ENCODE peak calls at places on chromosomes 11 and 22, in eight cellular contexts. One of them, this sample, is unnamed.

GRCh38 chr11:101470414-101470813 is 113.4 kb downstream of the TRPC6 start:
- DNase-seq in tibial artery: no peak
- DNase-seq in fibroblast of lung: peak
- DNase-seq in ovary: no peak
- DNase-seq in IMR-90: peak
- DNase-seq in kidney: no peak
- DNase-seq in cardiac muscle cell: no peak
- DNase-seq in tibial nerve: no peak
- DNase-seq in this sample: peak

GRCh38 chr22:39244073-39244495 is 698 bp downstream of the PDGFB start:
- DNase-seq in cardiac muscle cell: no peak
- DNase-seq in fibroblast of lung: no peak
- DNase-seq in IMR-90: no peak
- DNase-seq in tibial artery: no peak
- DNase-seq in ovary: no peak
- DNase-seq in kidney: no peak
- DNase-seq in tibial nerve: no peak
- DNase-seq in this sample: no peak

GRCh38 chr11:123841189-123841588 is 35.0 kb upstream of the OR6M1 start:
- DNase-seq in tibial artery: no peak
- DNase-seq in tibial nerve: no peak
- DNase-seq in IMR-90: no peak
- DNase-seq in cardiac muscle cell: peak
- DNase-seq in kidney: no peak
- DNase-seq in ovary: no peak
- DNase-seq in fibroblast of lung: no peak
- DNase-seq in this sample: no peak

GRCh38 chr22:20264614-20265452 is 3.3 kb downstream of the RTN4R start:
- DNase-seq in kidney: no peak
- DNase-seq in fibroblast of lung: no peak
- DNase-seq in cardiac muscle cell: no peak
- DNase-seq in ovary: no peak
- DNase-seq in tibial artery: no peak
- DNase-seq in tibial nerve: no peak
- DNase-seq in IMR-90: no peak
- DNase-seq in this sample: no peak

GRCh38 chr11:109000531-109000930 is 335.7 kb downstream of the DDX10 start:
- DNase-seq in cardiac muscle cell: no peak
- DNase-seq in tibial artery: no peak
- DNase-seq in tibial nerve: no peak
- DNase-seq in IMR-90: no peak
- DNase-seq in kidney: no peak
- DNase-seq in fibroblast of lung: no peak
- DNase-seq in ovary: no peak
- DNase-seq in this sample: no peak

GRCh38 chr22:38766076-38766777 is 10.4 kb upstream of the SUN2 start:
- DNase-seq in tibial nerve: peak
- DNase-seq in cardiac muscle cell: peak
- DNase-seq in tibial artery: no peak
- DNase-seq in IMR-90: peak
- DNase-seq in fibroblast of lung: peak
- DNase-seq in kidney: no peak
- DNase-seq in ovary: peak
- DNase-seq in this sample: peak

GRCh38 chr11:46427364-46427763 is 35.8 kb upstream of the CHRM4 start:
- DNase-seq in cardiac muscle cell: no peak
- DNase-seq in ovary: no peak
- DNase-seq in tibial nerve: no peak
- DNase-seq in fibroblast of lung: no peak
- DNase-seq in kidney: no peak
- DNase-seq in tibial artery: no peak
- DNase-seq in IMR-90: peak
- DNase-seq in this sample: no peak

GRCh38 chr11:61072316-61073109 is 29.8 kb upstream of the CD5 start:
- DNase-seq in tibial nerve: no peak
- DNase-seq in ovary: peak
- DNase-seq in fibroblast of lung: no peak
- DNase-seq in cardiac muscle cell: no peak
- DNase-seq in kidney: peak
- DNase-seq in IMR-90: no peak
- DNase-seq in tibial artery: no peak
- DNase-seq in this sample: no peak

GRCh38 chr22:25509391-25509791 is 55.1 kb upstream of the GRK3 start:
- DNase-seq in cardiac muscle cell: no peak
- DNase-seq in tibial artery: no peak
- DNase-seq in kidney: no peak
- DNase-seq in fibroblast of lung: peak
- DNase-seq in tibial nerve: no peak
- DNase-seq in IMR-90: peak
- DNase-seq in ovary: no peak
- DNase-seq in this sample: peak

GRCh38 chr11:20055312-20055711 is 105.0 kb downstream of the DBX1 start:
- DNase-seq in IMR-90: no peak
- DNase-seq in ovary: no peak
- DNase-seq in tibial artery: no peak
- DNase-seq in kidney: no peak
- DNase-seq in fibroblast of lung: no peak
- DNase-seq in tibial nerve: no peak
- DNase-seq in cardiac muscle cell: no peak
- DNase-seq in this sample: no peak

GRCh38 chr22:29049655-29050263 is 11.9 kb downstream of the C22orf31 start:
- DNase-seq in tibial artery: no peak
- DNase-seq in kidney: no peak
- DNase-seq in IMR-90: no peak
- DNase-seq in tibial nerve: no peak
- DNase-seq in cardiac muscle cell: no peak
- DNase-seq in ovary: no peak
- DNase-seq in fibroblast of lung: no peak
- DNase-seq in this sample: no peak

GRCh38 chr22:19913337-19913936 is 28.1 kb upstream of the COMT start:
- DNase-seq in cardiac muscle cell: no peak
- DNase-seq in tibial nerve: no peak
- DNase-seq in kidney: no peak
- DNase-seq in IMR-90: no peak
- DNase-seq in tibial artery: no peak
- DNase-seq in ovary: no peak
- DNase-seq in fibroblast of lung: no peak
- DNase-seq in this sample: no peak

GRCh38 chr11:35618497-35619029 is 303 bp downstream of the FJX1 start:
- DNase-seq in tibial artery: no peak
- DNase-seq in tibial nerve: no peak
- DNase-seq in cardiac muscle cell: peak
- DNase-seq in kidney: no peak
- DNase-seq in fibroblast of lung: peak
- DNase-seq in IMR-90: peak
- DNase-seq in ovary: no peak
- DNase-seq in this sample: peak

GRCh38 chr11:92376146-92376599 is 151.6 kb downstream of the FAT3 start:
- DNase-seq in tibial artery: no peak
- DNase-seq in fibroblast of lung: peak
- DNase-seq in cardiac muscle cell: peak
- DNase-seq in IMR-90: peak
- DNase-seq in ovary: no peak
- DNase-seq in kidney: no peak
- DNase-seq in tibial nerve: no peak
- DNase-seq in this sample: peak

GRCh38 chr11:117143390-117143789 is 697 bp upstream of the PAFAH1B2 start:
- DNase-seq in IMR-90: peak
- DNase-seq in kidney: no peak
- DNase-seq in ovary: peak
- DNase-seq in cardiac muscle cell: peak
- DNase-seq in tibial nerve: no peak
- DNase-seq in fibroblast of lung: peak
- DNase-seq in tibial artery: peak
- DNase-seq in this sample: peak

GRCh38 chr11:110434952-110435779 is 5.4 kb downstream of the FDX1 start:
- DNase-seq in IMR-90: no peak
- DNase-seq in tibial nerve: no peak
- DNase-seq in kidney: no peak
- DNase-seq in tibial artery: no peak
- DNase-seq in cardiac muscle cell: no peak
- DNase-seq in fibroblast of lung: peak
- DNase-seq in ovary: no peak
- DNase-seq in this sample: no peak

GRCh38 chr22:23239429-23239828 is 59.1 kb downstream of the BCR start:
- DNase-seq in tibial artery: no peak
- DNase-seq in ovary: no peak
- DNase-seq in cardiac muscle cell: no peak
- DNase-seq in tibial nerve: no peak
- DNase-seq in IMR-90: no peak
- DNase-seq in fibroblast of lung: no peak
- DNase-seq in kidney: no peak
- DNase-seq in this sample: no peak

GRCh38 chr11:113446112-113446511 is 29.1 kb downstream of the DRD2 start:
- DNase-seq in tibial artery: no peak
- DNase-seq in ovary: no peak
- DNase-seq in kidney: no peak
- DNase-seq in fibroblast of lung: no peak
- DNase-seq in cardiac muscle cell: peak
- DNase-seq in IMR-90: no peak
- DNase-seq in tibial nerve: no peak
- DNase-seq in this sample: peak

GRCh38 chr11:93817426-93818348 is 32.7 kb downstream of the VSTM5 start:
- DNase-seq in kidney: no peak
- DNase-seq in cardiac muscle cell: no peak
- DNase-seq in IMR-90: no peak
- DNase-seq in tibial nerve: no peak
- DNase-seq in tibial artery: no peak
- DNase-seq in fibroblast of lung: no peak
- DNase-seq in ovary: no peak
- DNase-seq in this sample: peak

GRCh38 chr11:2701230-2701629 is 1.4 kb upstream of the KCNQ1OT1 start:
- DNase-seq in tibial artery: no peak
- DNase-seq in ovary: peak
- DNase-seq in kidney: peak
- DNase-seq in cardiac muscle cell: no peak
- DNase-seq in tibial nerve: no peak
- DNase-seq in fibroblast of lung: no peak
- DNase-seq in IMR-90: no peak
- DNase-seq in this sample: no peak

GRCh38 chr11:77175021-77175842 is 47.2 kb downstream of the MYO7A start:
- DNase-seq in kidney: peak
- DNase-seq in tibial artery: peak
- DNase-seq in tibial nerve: no peak
- DNase-seq in fibroblast of lung: no peak
- DNase-seq in cardiac muscle cell: no peak
- DNase-seq in ovary: no peak
- DNase-seq in IMR-90: no peak
- DNase-seq in this sample: no peak

GRCh38 chr22:42893366-42894150 is 36.5 kb upstream of the ARFGAP3 start:
- DNase-seq in tibial artery: no peak
- DNase-seq in ovary: no peak
- DNase-seq in IMR-90: no peak
- DNase-seq in fibroblast of lung: no peak
- DNase-seq in kidney: no peak
- DNase-seq in tibial nerve: no peak
- DNase-seq in cardiac muscle cell: no peak
- DNase-seq in this sample: no peak

GRCh38 chr22:17706451-17706900 is 67.8 kb downstream of the BID start:
- DNase-seq in kidney: no peak
- DNase-seq in fibroblast of lung: peak
- DNase-seq in cardiac muscle cell: peak
- DNase-seq in ovary: no peak
- DNase-seq in tibial artery: peak
- DNase-seq in tibial nerve: peak
- DNase-seq in IMR-90: peak
- DNase-seq in this sample: peak

GRCh38 chr11:125445731-125446130 is 50.3 kb downstream of the FEZ1 start:
- DNase-seq in fibroblast of lung: no peak
- DNase-seq in ovary: no peak
- DNase-seq in tibial artery: no peak
- DNase-seq in IMR-90: no peak
- DNase-seq in cardiac muscle cell: no peak
- DNase-seq in tibial nerve: no peak
- DNase-seq in kidney: no peak
- DNase-seq in this sample: no peak

GRCh38 chr22:33101550-33101949 is 43.4 kb upstream of the SYN3 start:
- DNase-seq in cardiac muscle cell: no peak
- DNase-seq in kidney: no peak
- DNase-seq in tibial nerve: no peak
- DNase-seq in fibroblast of lung: no peak
- DNase-seq in tibial artery: no peak
- DNase-seq in IMR-90: no peak
- DNase-seq in ovary: no peak
- DNase-seq in this sample: no peak

GRCh38 chr22:23696326-23696851 is 5.6 kb downstream of the RGL4 start:
- DNase-seq in fibroblast of lung: no peak
- DNase-seq in kidney: no peak
- DNase-seq in cardiac muscle cell: peak
- DNase-seq in ovary: peak
- DNase-seq in IMR-90: peak
- DNase-seq in tibial nerve: no peak
- DNase-seq in tibial artery: no peak
- DNase-seq in this sample: no peak

GRCh38 chr11:129973068-129973467 is 29.6 kb downstream of the PRDM10 start:
- DNase-seq in tibial nerve: no peak
- DNase-seq in IMR-90: no peak
- DNase-seq in ovary: no peak
- DNase-seq in cardiac muscle cell: no peak
- DNase-seq in kidney: no peak
- DNase-seq in tibial artery: no peak
- DNase-seq in fibroblast of lung: no peak
- DNase-seq in this sample: no peak

GRCh38 chr11:10906521-10906920 is 48.7 kb upstream of the ZBED5 start:
- DNase-seq in tibial artery: no peak
- DNase-seq in IMR-90: peak
- DNase-seq in tibial nerve: no peak
- DNase-seq in kidney: no peak
- DNase-seq in cardiac muscle cell: no peak
- DNase-seq in fibroblast of lung: peak
- DNase-seq in ovary: no peak
- DNase-seq in this sample: peak
- TF ChIP-seq CTCF in tibial artery: no peak
- TF ChIP-seq CTCF in IMR-90: no peak
- TF ChIP-seq CTCF in tibial nerve: no peak
- TF ChIP-seq CTCF in kidney: no peak
- TF ChIP-seq CTCF in cardiac muscle cell: peak
- TF ChIP-seq CTCF in fibroblast of lung: no peak
- TF ChIP-seq CTCF in ovary: no peak
- TF ChIP-seq CTCF in this sample: peak

GRCh38 chr11:724733-725386 is 18.8 kb downstream of the EPS8L2 start:
- DNase-seq in tibial artery: no peak
- DNase-seq in ovary: no peak
- DNase-seq in kidney: peak
- DNase-seq in cardiac muscle cell: no peak
- DNase-seq in IMR-90: no peak
- DNase-seq in fibroblast of lung: no peak
- DNase-seq in tibial nerve: no peak
- DNase-seq in this sample: no peak
- H3K4me3 ChIP-seq in tibial artery: no peak
- H3K4me3 ChIP-seq in ovary: no peak
- H3K4me3 ChIP-seq in kidney: no peak
- H3K4me3 ChIP-seq in cardiac muscle cell: no peak
- H3K4me3 ChIP-seq in IMR-90: no peak
- H3K4me3 ChIP-seq in fibroblast of lung: no peak
- H3K4me3 ChIP-seq in tibial nerve: no peak
- H3K4me3 ChIP-seq in this sample: no peak

GRCh38 chr11:62791501-62792192 is at the start of gene TMEM223:
- DNase-seq in fibroblast of lung: peak
- DNase-seq in kidney: peak
- DNase-seq in tibial nerve: peak
- DNase-seq in IMR-90: peak
- DNase-seq in tibial artery: peak
- DNase-seq in cardiac muscle cell: peak
- DNase-seq in ovary: peak
- DNase-seq in this sample: peak
- TF ChIP-seq CTCF in fibroblast of lung: no peak
- TF ChIP-seq CTCF in kidney: peak
- TF ChIP-seq CTCF in tibial nerve: no peak
- TF ChIP-seq CTCF in IMR-90: peak
- TF ChIP-seq CTCF in tibial artery: peak
- TF ChIP-seq CTCF in cardiac muscle cell: no peak
- TF ChIP-seq CTCF in ovary: no peak
- TF ChIP-seq CTCF in this sample: no peak

GRCh38 chr11:9943346-9944110 is 279.7 kb downstream of the SWAP70 start:
- DNase-seq in tibial artery: no peak
- DNase-seq in fibroblast of lung: peak
- DNase-seq in ovary: no peak
- DNase-seq in kidney: no peak
- DNase-seq in tibial nerve: no peak
- DNase-seq in IMR-90: peak
- DNase-seq in cardiac muscle cell: peak
- DNase-seq in this sample: peak
- H3K4me3 ChIP-seq in tibial artery: no peak
- H3K4me3 ChIP-seq in fibroblast of lung: no peak
- H3K4me3 ChIP-seq in ovary: no peak
- H3K4me3 ChIP-seq in kidney: no peak
- H3K4me3 ChIP-seq in tibial nerve: no peak
- H3K4me3 ChIP-seq in IMR-90: no peak
- H3K4me3 ChIP-seq in cardiac muscle cell: no peak
- H3K4me3 ChIP-seq in this sample: no peak